ENCODE peak calls at places on chromosome 7, in five cellular contexts. D is GM12878, T is SK-N-SH, U is IMR-90, S is K562. N is an unnamed sample.

GRCh38 chr7:816751-817671 is 15.3 kb upstream of the SUN1 start:
- DNase-seq in S (peak), D (no peak), T (no peak), U (no peak), N (peak)

GRCh38 chr7:25714013-25714412 is 438.0 kb upstream of the NFE2L3 start:
- DNase-seq in U (no peak), D (no peak), T (no peak), S (no peak), N (no peak)

GRCh38 chr7:604038-604883 is 84.6 kb upstream of the PDGFA start:
- DNase-seq in U (peak), S (peak), T (no peak), D (peak), N (no peak)

GRCh38 chr7:22386206-22386858 is 29.4 kb upstream of the RAPGEF5 start:
- DNase-seq in S (no peak), T (no peak), U (no peak), D (peak), N (no peak)

GRCh38 chr7:26865094-26865388 is 651 bp upstream of the SKAP2 start:
- DNase-seq in D (no peak), U (no peak), T (peak), S (no peak), N (peak)

GRCh38 chr7:127900735-127901685 is 130.2 kb downstream of the LRRC4 start:
- DNase-seq in U (no peak), T (no peak), S (no peak), D (peak), N (no peak)

GRCh38 chr7:34727464-34727995 is 69.5 kb downstream of the NPSR1 start:
- DNase-seq in S (no peak), T (no peak), D (no peak), U (no peak), N (no peak)

GRCh38 chr7:66964391-66964790 is 31.0 kb downstream of the SBDS start:
- DNase-seq in S (no peak), T (no peak), U (peak), D (no peak), N (peak)

GRCh38 chr7:32536585-32536984 is 41.3 kb downstream of the AVL9 start:
- DNase-seq in D (no peak), S (no peak), U (peak), T (no peak), N (peak)

GRCh38 chr7:146665023-146665422 is 548.4 kb downstream of the CNTNAP2 start:
- DNase-seq in T (no peak), S (no peak), U (no peak), D (no peak), N (no peak)

GRCh38 chr7:148697256-148697841 is 1.4 kb upstream of the CUL1 start:
- DNase-seq in U (peak), T (peak), S (peak), D (no peak), N (no peak)

GRCh38 chr7:18350678-18351077 is 144.9 kb upstream of the HDAC9 start:
- DNase-seq in T (no peak), S (no peak), D (no peak), U (no peak), N (no peak)

GRCh38 chr7:26675143-26675887 is 189.1 kb downstream of the SKAP2 start:
- DNase-seq in S (no peak), D (no peak), T (no peak), U (peak), N (no peak)

GRCh38 chr7:12949060-12950045 is 261.9 kb downstream of the ARL4A start:
- DNase-seq in S (no peak), U (peak), T (no peak), D (no peak), N (no peak)
- TF ChIP-seq SMC3 in S (no peak), U (no peak), T (no peak), D (no peak), N (no peak)

DNA sequence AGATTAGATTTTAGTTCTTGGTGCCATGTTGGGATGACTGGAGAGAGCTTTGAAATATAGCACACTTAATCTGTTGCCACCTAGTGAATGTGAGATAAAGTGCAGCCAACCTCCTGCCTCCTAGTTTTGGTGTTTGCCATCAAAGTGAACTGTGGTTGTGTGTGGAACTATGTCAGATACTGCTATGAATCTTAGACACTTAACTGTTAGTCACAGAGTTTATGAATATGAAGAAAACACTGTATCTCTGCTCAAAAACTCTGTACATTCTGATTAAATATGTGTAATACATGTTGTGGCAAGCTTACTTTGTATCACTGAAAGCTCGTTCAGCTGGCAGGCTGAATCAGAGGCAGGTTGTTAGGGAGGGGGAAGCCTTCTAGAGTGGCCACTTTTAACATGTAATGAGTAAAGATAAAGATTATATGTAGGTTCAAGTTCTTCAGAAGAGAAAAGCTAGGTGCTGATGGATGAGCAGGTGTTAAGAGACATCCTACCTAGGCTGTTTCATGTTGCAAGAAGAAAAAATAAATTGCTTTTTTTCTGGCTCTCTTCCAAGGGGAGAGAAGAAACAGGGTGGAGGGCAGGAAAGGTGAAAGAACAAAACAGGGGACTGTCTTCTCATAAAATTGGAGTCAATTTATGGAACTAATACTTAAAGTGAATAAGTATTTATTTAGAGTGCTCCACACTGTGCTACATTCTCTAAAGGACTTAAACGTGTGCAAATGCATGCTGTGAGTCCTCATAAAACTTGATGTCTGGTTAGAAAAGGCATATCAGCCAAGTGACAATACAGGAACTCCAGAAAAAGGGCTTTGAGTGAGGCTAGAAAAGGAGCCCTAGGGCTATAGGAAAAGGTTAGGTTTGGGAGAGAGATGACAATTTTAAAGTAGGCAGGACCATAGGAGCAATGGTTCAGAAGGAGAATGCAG is 14.1 kb upstream of the LAMB1 start:
- DNase-seq in D (no peak), S (peak), U (peak), T (peak), N (peak)
- TF ChIP-seq SMC3 in D (peak), S (peak), U (peak), T (peak), N (peak)

GRCh38 chr7:83337050-83337449 is 174.4 kb upstream of the PCLO start:
- DNase-seq in S (no peak), T (no peak), D (no peak), U (no peak), N (no peak)

GRCh38 chr7:83338277-83338950 is 175.7 kb upstream of the PCLO start:
- DNase-seq in D (no peak), T (no peak), U (no peak), S (no peak), N (no peak)

DNA sequence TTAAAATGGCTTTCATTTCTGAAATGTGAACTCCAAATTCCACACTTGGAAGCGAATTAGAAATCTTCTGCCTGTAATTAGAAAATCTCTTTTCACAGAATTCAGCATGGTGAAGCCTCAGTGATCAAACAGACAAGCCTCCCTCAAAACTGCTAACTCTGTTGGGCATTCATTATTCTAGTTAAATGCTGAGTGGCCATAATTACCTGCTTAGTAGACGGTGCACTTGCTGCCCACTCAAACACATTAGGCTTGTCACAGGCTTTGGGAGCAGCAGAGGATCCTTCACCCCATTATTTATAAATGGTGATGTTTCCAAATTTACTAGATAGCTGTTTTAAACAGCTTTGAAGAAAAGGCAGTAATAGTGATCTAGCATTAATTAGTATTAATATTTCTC is 177.2 kb upstream of the PCLO start:
- DNase-seq in S (no peak), D (no peak), T (no peak), U (no peak), N (no peak)
- TF ChIP-seq SMC3 in S (no peak), D (no peak), T (no peak), U (no peak), N (no peak)

DNA sequence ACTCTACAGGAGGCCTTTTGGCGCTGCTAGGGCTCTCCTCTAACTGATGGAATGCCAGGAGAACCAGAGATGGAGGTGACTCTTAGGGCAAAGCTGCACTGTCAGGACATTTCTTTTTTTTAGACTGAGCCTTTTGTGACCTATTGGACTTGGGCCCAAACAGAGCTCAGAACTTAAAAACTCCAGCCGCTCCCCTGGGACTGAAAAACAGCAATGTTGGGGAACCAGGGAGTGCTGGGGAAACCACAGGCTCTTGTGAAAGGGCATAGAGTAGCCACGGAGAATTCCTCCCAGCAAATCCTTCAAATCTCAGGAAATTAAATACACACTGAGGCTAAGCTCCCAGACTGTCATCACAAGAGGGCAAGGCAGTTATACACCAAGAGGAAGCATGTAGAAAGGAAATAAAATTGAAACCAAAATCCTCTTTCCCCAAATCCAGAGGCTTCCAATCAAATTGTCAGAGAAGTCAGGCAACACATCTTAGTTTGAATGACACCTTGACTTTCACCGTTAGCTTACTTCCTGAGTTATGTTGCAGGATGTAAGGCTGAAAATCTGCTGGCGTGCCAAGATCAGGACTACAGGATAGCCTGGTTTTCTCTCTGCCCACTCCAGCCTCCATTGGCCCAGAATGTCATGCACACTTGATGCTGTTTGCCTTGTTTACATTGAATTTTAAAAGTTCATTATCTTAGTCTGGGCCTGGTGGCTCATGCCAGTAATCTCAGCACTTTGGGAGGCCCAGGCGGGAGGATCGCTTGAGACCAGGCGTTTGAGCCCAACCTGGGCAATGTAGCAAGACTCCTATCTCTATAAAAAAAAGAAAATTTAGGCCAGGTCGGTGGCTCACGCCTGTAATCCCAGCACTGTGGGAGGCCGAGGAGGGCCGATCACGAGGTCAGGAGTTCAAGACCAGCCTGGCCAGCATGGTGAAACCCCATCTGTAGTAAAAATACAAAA is 2.5 kb upstream of the RFC2 start:
- DNase-seq in D (no peak), T (no peak), S (no peak), U (peak), N (no peak)
- TF ChIP-seq SMC3 in D (no peak), T (no peak), S (no peak), U (no peak), N (no peak)

DNA sequence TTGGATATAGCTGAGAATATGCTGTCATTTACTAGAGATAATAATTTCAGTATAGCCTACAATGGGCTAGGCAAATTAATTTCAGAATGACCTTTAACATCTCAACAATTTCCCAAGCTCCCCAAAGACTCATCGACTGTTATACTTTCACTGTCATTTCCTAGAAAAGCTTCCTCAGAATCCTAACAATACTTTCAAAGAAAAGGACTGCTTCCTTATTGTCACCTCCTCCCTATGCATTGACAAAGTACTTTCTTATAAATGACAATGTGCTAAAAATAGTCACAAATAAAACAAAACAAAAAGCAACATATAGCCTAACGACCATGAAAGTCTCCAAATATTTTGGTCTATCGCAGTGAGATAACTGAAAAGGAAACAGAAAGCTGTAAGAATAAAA is 272.6 kb downstream of the ELMO1 start:
- DNase-seq in D (no peak), S (no peak), T (no peak), U (no peak), N (no peak)
- TF ChIP-seq SMC3 in D (no peak), S (no peak), T (no peak), U (no peak), N (no peak)

GRCh38 chr7:159014297-159015062 is 130.2 kb downstream of the VIPR2 start:
- DNase-seq in S (no peak), T (no peak), U (no peak), D (no peak), N (no peak)

GRCh38 chr7:159010951-159011820 is 133.5 kb downstream of the VIPR2 start:
- DNase-seq in U (no peak), S (no peak), T (no peak), D (no peak), N (no peak)

GRCh38 chr7:159013181-159013690 is 131.4 kb downstream of the VIPR2 start:
- DNase-seq in D (no peak), U (no peak), S (no peak), T (no peak), N (no peak)

GRCh38 chr7:159013825-159014289 is 130.8 kb downstream of the VIPR2 start:
- DNase-seq in T (no peak), S (no peak), D (no peak), U (no peak), N (no peak)

GRCh38 chr7:159012353-159013069 is 132.2 kb downstream of the VIPR2 start:
- DNase-seq in D (no peak), T (no peak), S (no peak), U (no peak), N (no peak)
- TF ChIP-seq SMC3 in D (no peak), T (no peak), S (no peak), U (no peak), N (no peak)

GRCh38 chr7:159084069-159084801 is 60.4 kb downstream of the VIPR2 start:
- DNase-seq in D (no peak), U (no peak), S (no peak), T (no peak), N (no peak)
- TF ChIP-seq SMC3 in D (no peak), U (no peak), S (no peak), T (no peak), N (no peak)

DNA sequence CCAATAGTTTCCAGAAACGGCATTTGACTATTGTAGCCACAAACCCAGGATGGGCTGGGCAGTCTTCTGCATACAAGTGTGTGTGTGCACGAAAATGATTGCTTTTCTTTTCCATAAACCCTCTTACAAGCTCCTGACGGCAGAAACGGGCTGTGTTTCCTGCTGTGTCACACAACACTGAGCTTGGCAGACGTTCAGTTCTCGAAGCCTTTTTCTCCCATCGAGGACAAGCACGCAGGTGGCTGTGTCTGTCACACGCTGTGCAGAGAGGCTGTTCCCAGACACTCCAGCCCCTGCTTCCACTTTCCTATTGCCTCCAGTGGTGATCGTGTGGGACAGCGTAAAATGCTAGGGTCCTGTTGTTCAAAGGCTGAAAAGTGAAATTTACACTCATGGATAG is 32.1 kb downstream of the RBAK start:
- DNase-seq in D (no peak), T (peak), S (no peak), U (peak), N (no peak)
- TF ChIP-seq SMC3 in D (no peak), T (no peak), S (no peak), U (no peak), N (no peak)

GRCh38 chr7:141339603-141340002 is 211.6 kb upstream of the AGK start:
- DNase-seq in U (no peak), D (no peak), T (peak), S (no peak), N (no peak)
- TF ChIP-seq SMC3 in U (no peak), D (no peak), T (no peak), S (no peak), N (no peak)

DNA sequence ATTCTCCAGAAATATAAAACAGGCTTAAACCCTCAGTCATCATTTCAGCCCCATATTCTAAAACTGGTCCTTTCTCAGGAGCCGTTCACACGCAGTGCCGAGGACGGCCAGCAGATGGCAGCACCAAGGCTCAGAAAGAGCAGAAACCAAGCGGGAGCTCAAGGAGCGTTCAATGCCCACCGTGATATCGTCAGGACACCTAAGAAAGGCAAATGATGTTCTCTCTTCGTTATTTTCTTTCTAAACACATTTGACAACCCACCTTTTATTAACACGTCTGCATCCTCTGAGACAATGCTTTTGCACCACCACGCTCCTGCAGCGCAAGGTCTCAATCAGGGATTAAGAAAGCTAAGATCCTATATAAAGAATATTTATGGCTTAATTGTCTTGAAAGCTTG is 45.7 kb upstream of the RBM33 start:
- DNase-seq in T (peak), S (peak), U (peak), D (peak), N (peak)
- TF ChIP-seq SMC3 in T (peak), S (peak), U (peak), D (peak), N (peak)